ENCODE peak calls at places on chromosomes 2 and 18, in four cellular contexts. D is A549, V is IMR-90, L is H1. T is an unnamed sample.

GRCh38 chr2:149928026-149928425 is 340.5 kb upstream of the MMADHC start:
- DNase-seq in D (no peak), V (no peak), L (no peak), T (no peak)

GRCh38 chr2:219186754-219187456 is 8.8 kb downstream of the RETREG2 start:
- DNase-seq in D (no peak), V (no peak), L (no peak), T (no peak)

GRCh38 chr18:76209597-76209996 is 285.4 kb downstream of the ZNF516 start:
- DNase-seq in D (no peak), V (peak), L (no peak), T (no peak)

GRCh38 chr2:177147093-177147694 is 65.4 kb upstream of the HNRNPA3 start:
- DNase-seq in D (peak), V (peak), L (no peak), T (no peak)

GRCh38 chr2:23916727-23917458 is 10.0 kb downstream of the ATAD2B start:
- DNase-seq in D (no peak), V (no peak), L (no peak), T (no peak)

GRCh38 chr2:144256996-144257707 is 262.8 kb downstream of the ZEB2 start:
- DNase-seq in D (no peak), V (peak), L (no peak), T (no peak)

GRCh38 chr2:1605102-1605501 is 139.2 kb downstream of the PXDN start:
- DNase-seq in D (no peak), V (peak), L (no peak), T (no peak)

GRCh38 chr18:74132201-74132600 is 15.4 kb downstream of the FBXO15 start:
- DNase-seq in D (no peak), V (peak), L (no peak), T (no peak)

GRCh38 chr2:29241955-29242565 is 126.8 kb downstream of the CLIP4 start:
- DNase-seq in D (no peak), V (no peak), L (no peak), T (no peak)

GRCh38 chr18:10233082-10233875 is 221.2 kb upstream of the APCDD1 start:
- DNase-seq in D (no peak), V (no peak), L (no peak), T (no peak)

GRCh38 chr2:41400057-41400665 is 647.7 kb upstream of the PKDCC start:
- DNase-seq in D (peak), V (no peak), L (no peak), T (no peak)

GRCh38 chr2:105256431-105257047 is 15.0 kb downstream of the GPR45 start:
- DNase-seq in D (no peak), V (no peak), L (no peak), T (no peak)

GRCh38 chr2:31318360-31319336 is 84.7 kb downstream of the EHD3 start:
- DNase-seq in D (no peak), V (peak), L (no peak), T (no peak)

GRCh38 chr2:209456489-209456888 is 32.6 kb downstream of the MAP2 start:
- DNase-seq in D (no peak), V (no peak), L (no peak), T (no peak)

GRCh38 chr2:26585966-26586365 is 55.2 kb downstream of the CIB4 start:
- DNase-seq in D (no peak), V (no peak), L (no peak), T (no peak)

GRCh38 chr2:162890690-162891311 is 52.2 kb upstream of the KCNH7 start:
- DNase-seq in D (peak), V (peak), L (no peak), T (peak)

GRCh38 chr2:109102588-109103233 is 26.3 kb upstream of the SH3RF3 start:
- DNase-seq in D (no peak), V (no peak), L (peak), T (no peak)

GRCh38 chr2:134917219-134917957 is 1.2 kb upstream of the CCNT2 start:
- DNase-seq in D (peak), V (no peak), L (no peak), T (no peak)

GRCh38 chr18:62258606-62259005 is 66.5 kb upstream of the TNFRSF11A start:
- DNase-seq in D (no peak), V (no peak), L (no peak), T (no peak)

GRCh38 chr18:74534150-74534969 is at the start of gene CNDP1:
- DNase-seq in D (no peak), V (no peak), L (no peak), T (no peak)

GRCh38 chr2:143087033-143087432 is 42.2 kb upstream of the ARHGAP15 start:
- DNase-seq in D (no peak), V (peak), L (no peak), T (no peak)

GRCh38 chr2:25894135-25894830 is 16.0 kb upstream of the ASXL2 start:
- DNase-seq in D (no peak), V (peak), L (no peak), T (no peak)

GRCh38 chr2:16139663-16140610 is 199.6 kb downstream of the MYCN start:
- DNase-seq in D (no peak), V (no peak), L (no peak), T (no peak)

GRCh38 chr2:174588463-174588862 is 9.1 kb downstream of the WIPF1 start:
- DNase-seq in D (no peak), V (no peak), L (no peak), T (no peak)

GRCh38 chr2:239216614-239217273 is 184.1 kb downstream of the HDAC4 start:
- DNase-seq in D (no peak), V (no peak), L (no peak), T (no peak)

DNA sequence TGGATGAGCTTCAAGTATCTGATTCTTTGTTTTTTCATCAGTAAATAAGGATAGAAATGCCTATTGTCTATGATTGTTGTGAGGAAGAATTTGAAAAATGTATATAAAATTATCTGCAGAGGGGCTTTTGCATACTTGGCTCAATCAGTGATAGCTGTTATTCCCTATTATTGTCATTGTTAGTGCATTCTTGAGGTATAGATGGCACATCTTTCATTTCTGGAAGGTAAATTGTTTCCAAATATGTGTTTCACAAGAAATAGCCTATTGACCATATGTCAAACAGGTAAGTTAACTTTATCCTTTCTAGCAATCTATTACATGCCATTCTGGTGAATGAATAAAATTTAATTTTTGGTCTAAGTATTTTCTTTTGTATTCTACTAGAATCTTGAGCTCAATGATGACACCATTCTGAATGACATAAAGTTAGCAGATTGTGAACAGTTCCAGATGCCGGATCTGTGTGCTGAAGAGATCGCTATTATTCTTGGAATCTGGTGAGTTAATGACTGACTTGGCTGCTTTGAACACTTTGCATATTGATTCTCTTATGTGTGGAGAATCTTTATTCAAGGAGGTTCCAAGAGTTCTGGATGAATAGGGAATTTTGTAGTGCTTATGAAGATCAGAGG is 44.2 kb downstream of the TTC27 start:
- DNase-seq in D (no peak), V (no peak), L (no peak), T (no peak)
- TF ChIP-seq CEBPB in D (no peak), V (no peak), L (no peak), T (no peak)

GRCh38 chr2:214465386-214466146 is 54.7 kb downstream of the VWC2L start:
- DNase-seq in D (no peak), V (peak), L (no peak), T (no peak)
- TF ChIP-seq CEBPB in D (no peak), V (peak), L (peak), T (no peak)

GRCh38 chr2:96491860-96492497 is 13.2 kb downstream of the NEURL3 start:
- DNase-seq in D (no peak), V (no peak), L (no peak), T (no peak)
- TF ChIP-seq CEBPB in D (no peak), V (no peak), L (no peak), T (no peak)

DNA sequence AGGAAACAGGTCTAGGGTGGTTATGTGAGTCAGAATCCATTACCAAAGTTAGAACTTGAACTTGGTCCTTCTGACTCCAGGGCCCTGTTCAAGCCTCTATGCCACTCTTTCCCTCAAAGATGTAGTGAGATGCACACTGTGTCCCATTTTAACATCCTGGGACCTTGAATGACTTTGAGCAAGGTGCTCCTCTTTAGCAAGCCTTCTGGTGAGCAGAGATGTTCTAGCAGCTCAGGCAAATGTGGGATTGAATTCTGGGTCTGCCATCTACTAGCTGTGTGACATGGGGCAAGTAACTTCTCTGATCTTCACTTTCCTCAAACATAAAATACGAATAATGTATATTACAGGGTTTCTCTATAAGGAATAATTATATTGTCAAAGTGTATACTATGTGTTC is 294.0 kb upstream of the CXCR4 start:
- DNase-seq in D (no peak), V (no peak), L (no peak), T (no peak)
- TF ChIP-seq CEBPB in D (no peak), V (no peak), L (no peak), T (no peak)

GRCh38 chr18:58533771-58534170 is 95.1 kb downstream of the ALPK2 start:
- DNase-seq in D (no peak), V (no peak), L (no peak), T (no peak)

GRCh38 chr18:58536187-58536516 is 92.7 kb downstream of the ALPK2 start:
- DNase-seq in D (no peak), V (no peak), L (no peak), T (no peak)

GRCh38 chr18:58535340-58536186 is 93.3 kb downstream of the ALPK2 start:
- DNase-seq in D (no peak), V (peak), L (no peak), T (no peak)

GRCh38 chr18:58532972-58533371 is 95.9 kb downstream of the ALPK2 start:
- DNase-seq in D (no peak), V (no peak), L (no peak), T (no peak)

DNA sequence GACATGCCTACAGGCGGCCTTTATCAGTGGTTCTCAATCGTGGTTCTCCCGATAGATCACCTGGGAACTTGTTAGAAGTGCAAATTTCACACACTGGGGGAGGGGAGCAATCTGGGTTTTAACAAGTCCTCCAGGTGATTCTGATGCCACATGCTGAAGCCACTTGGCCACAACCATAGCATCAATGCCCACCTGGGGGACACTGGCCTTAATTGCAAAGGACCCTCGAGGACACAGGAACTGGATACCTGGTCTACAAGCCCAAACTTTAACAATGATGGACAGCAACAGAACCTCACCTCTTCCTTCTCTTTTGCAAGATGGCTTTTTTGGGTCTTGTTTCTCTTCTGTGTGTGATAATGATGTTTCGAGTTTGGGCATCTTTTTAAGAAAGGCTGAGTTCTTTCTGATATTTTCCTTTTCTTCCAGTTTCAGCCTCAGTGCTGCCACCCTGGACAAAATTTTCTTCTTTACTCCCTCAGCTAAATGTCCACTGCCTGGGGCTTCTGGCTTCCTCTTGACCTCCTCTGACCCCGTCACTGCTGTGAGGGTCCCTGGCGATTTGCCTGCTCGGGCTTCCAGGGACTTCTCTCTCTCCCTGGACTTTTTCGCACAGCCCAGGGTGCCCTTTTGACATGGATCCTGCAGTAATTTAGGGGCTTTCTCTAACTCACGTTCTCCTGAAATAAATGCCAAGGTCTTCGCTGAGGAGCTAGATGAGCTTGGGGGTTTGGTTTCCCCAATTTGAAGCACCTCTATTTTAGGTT is 94.2 kb downstream of the ALPK2 start:
- DNase-seq in D (no peak), V (no peak), L (no peak), T (no peak)
- TF ChIP-seq CEBPB in D (no peak), V (no peak), L (no peak), T (no peak)

DNA sequence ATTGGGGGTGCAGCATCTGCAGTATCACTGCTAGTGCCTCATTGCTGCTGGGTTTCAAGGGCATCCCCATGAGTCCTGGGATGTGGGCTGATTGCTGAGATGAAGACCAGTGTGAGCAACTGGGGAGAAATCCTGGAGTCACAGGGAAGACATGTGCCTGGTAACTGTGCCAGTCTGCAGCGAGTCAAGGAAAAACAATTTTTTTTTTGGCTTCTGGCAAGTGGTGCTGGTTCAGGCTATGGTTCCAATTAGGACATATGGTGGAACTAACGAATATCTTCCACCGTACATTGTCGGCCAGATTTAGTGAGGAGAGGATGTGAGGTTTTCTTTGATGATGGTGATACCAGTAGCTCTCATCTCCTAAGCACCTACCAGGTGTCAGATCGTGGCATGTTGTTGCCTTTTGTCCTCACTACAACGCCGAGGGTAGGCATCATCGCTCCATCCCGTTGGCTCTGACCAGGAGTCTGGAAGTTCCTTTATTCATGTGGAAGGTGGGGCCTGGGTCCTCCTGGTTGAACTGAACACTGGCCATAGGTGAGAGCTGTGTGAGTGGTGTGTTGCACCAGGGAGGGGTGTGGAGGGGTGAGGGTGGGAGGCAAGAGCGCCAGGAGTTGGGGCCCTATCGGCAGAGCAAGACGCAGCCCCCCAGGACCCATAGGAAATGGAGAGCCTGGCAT is 118.0 kb upstream of the HS6ST1 start:
- DNase-seq in D (no peak), V (no peak), L (no peak), T (no peak)
- TF ChIP-seq CEBPB in D (no peak), V (no peak), L (no peak), T (no peak)

GRCh38 chr18:55375930-55376329 is 212.1 kb downstream of the TCF4 start:
- DNase-seq in D (no peak), V (no peak), L (no peak), T (no peak)

GRCh38 chr18:55369346-55369745 is 218.6 kb downstream of the TCF4 start:
- DNase-seq in D (no peak), V (no peak), L (no peak), T (no peak)

GRCh38 chr18:55376387-55376786 is 211.6 kb downstream of the TCF4 start:
- DNase-seq in D (no peak), V (no peak), L (no peak), T (no peak)

GRCh38 chr18:55372205-55372604 is 215.8 kb downstream of the TCF4 start:
- DNase-seq in D (no peak), V (no peak), L (no peak), T (no peak)
- TF ChIP-seq CEBPB in D (no peak), V (peak), L (peak), T (no peak)

GRCh38 chr18:39959839-39960238 is 1995.2 kb upstream of the PIK3C3 start:
- DNase-seq in D (no peak), V (no peak), L (no peak), T (no peak)

GRCh38 chr18:39958876-39959275 is 1996.2 kb upstream of the PIK3C3 start:
- DNase-seq in D (no peak), V (no peak), L (no peak), T (no peak)

GRCh38 chr18:39966275-39966674 is 1988.8 kb upstream of the PIK3C3 start:
- DNase-seq in D (no peak), V (no peak), L (peak), T (no peak)

GRCh38 chr18:39962546-39962945 is 1992.5 kb upstream of the PIK3C3 start:
- DNase-seq in D (no peak), V (no peak), L (no peak), T (no peak)

DNA sequence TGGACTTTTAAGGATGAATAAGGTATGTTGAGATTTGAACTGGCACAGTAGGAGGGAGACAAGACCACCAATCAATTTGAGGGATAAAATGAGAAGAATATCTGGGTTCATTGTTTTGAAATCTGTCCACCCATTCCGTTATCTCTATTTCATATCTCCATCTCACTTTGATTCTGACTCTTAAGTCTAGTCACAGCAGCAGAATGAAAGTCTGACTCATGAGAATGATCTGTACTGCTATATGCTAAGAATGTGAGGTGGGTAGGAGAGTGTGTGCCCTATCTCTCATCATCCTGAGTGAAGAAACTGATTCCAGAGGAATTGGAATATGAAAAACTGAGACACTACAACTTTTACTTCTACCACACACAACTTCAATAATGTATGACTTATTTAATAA is 1994.5 kb upstream of the PIK3C3 start:
- DNase-seq in D (no peak), V (peak), L (no peak), T (no peak)
- TF ChIP-seq CEBPB in D (no peak), V (no peak), L (no peak), T (no peak)

T was measured in HCT116.